ENCODE peak calls at places on chromosomes 16 and 17, in seven cellular contexts. I is tibial artery; M is mammary epithelial cell; G is CD8-positive, alpha-beta memory T cell; X is MM.1S; Z is BJ; O is pancreas. J is an unnamed sample.

GRCh38 chr17:32621612-32622312 is 135.0 kb downstream of the CDK5R1 start:
- DNase-seq in I (no peak), M (peak; percentile 71), G (no peak), X (no peak), Z (no peak), O (no peak), J (no peak)

GRCh38 chr17:69999253-69999652 is 75.8 kb upstream of the KCNJ16 start:
- DNase-seq in I (no peak), M (no peak), G (no peak), X (no peak), Z (no peak), O (no peak), J (peak; percentile 9)

GRCh38 chr17:36088559-36089376 is 1.2 kb downstream of the CCL3 start:
- DNase-seq in I (no peak), M (no peak), G (no peak), X (no peak), Z (no peak), O (no peak), J (no peak)

GRCh38 chr16:4085405-4085970 is 30.8 kb downstream of the ADCY9 start:
- DNase-seq in I (no peak), M (no peak), G (no peak), X (no peak), Z (no peak), O (no peak), J (no peak)

GRCh38 chr16:31484491-31485171 is 1.7 kb downstream of the SLC5A2 start:
- DNase-seq in I (no peak), M (peak; percentile 36), G (no peak), X (no peak), Z (no peak), O (peak; percentile 60), J (peak; percentile 83)

GRCh38 chr17:80779961-80780380 is 211.7 kb upstream of the CHMP6 start:
- DNase-seq in I (peak; percentile 74), M (no peak), G (no peak), X (no peak), Z (peak; percentile 77), O (no peak), J (no peak)

GRCh38 chr16:85259831-85260165 is 147.5 kb upstream of the CIBAR2 start:
- DNase-seq in I (no peak), M (no peak), G (no peak), X (no peak), Z (no peak), O (no peak), J (no peak)

GRCh38 chr17:79041041-79041570 is 17.1 kb downstream of the C1QTNF1 start:
- DNase-seq in I (no peak), M (no peak), G (no peak), X (no peak), Z (no peak), O (no peak), J (no peak)

GRCh38 chr17:80030730-80031410 is 4.8 kb downstream of the TBC1D16 start:
- DNase-seq in I (no peak), M (peak; percentile 30), G (no peak), X (no peak), Z (no peak), O (peak; percentile 92), J (peak; percentile 80)

GRCh38 chr17:32861979-32862378 is 14.9 kb downstream of the MYO1D start:
- DNase-seq in I (no peak), M (no peak), G (no peak), X (no peak), Z (no peak), O (no peak), J (no peak)

GRCh38 chr16:143047-143446 is 4.6 kb upstream of the NPRL3 start:
- DNase-seq in I (no peak), M (no peak), G (no peak), X (no peak), Z (no peak), O (no peak), J (no peak)

GRCh38 chr16:149024-149675 is 3.3 kb upstream of the HBZ start:
- DNase-seq in I (no peak), M (no peak), G (no peak), X (no peak), Z (no peak), O (no peak), J (no peak)

GRCh38 chr16:142405-142804 is 3.9 kb upstream of the NPRL3 start:
- DNase-seq in I (no peak), M (no peak), G (no peak), X (no peak), Z (no peak), O (no peak), J (no peak)

GRCh38 chr16:143456-143855 is 5.0 kb upstream of the NPRL3 start:
- DNase-seq in I (no peak), M (peak; percentile 21), G (no peak), X (no peak), Z (no peak), O (no peak), J (no peak)

DNA sequence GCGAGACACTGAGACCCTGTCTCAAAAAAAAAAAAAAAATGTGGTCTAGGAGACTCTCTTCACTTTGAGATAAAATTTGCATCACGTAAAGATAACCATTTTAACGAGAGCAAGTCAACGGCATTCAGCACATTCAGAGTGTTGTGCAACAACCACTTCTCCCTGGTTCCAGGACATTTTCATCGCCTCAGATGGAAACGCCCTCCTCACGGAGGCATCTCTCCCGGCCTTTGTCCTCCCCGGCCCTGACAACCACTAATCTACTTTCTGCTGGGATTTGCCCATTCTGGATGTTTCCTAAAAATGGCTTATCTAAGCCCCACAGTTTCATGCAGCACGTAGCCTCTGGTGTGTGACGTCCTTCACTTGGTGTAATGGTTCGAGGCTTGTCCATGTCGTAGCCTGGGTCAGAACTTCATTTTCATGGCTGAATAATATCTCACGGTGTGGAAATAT is 6.4 kb upstream of the NPRL3 start:
- DNase-seq in I (no peak), M (no peak), G (no peak), X (no peak), Z (no peak), O (no peak), J (no peak)
- H3K4me3 ChIP-seq in I (no peak overlapping the region), M (no peak overlapping the region), G (no peak overlapping the region), X (no peak overlapping the region), Z (no peak overlapping the region), O (no peak overlapping the region), J (no peak overlapping the region)

GRCh38 chr17:41800601-41801373 is 11.0 kb downstream of the P3H4 start:
- DNase-seq in I (no peak), M (peak; percentile 100), G (no peak), X (peak; percentile 82), Z (no peak), O (peak; percentile 35), J (peak; percentile 93)
- H3K4me3 ChIP-seq in I (no peak overlapping the region), M (no peak overlapping the region), G (no peak overlapping the region), X (peak overlapping the region; percentile 19), Z (no peak overlapping the region), O (no peak overlapping the region), J (no peak overlapping the region)

GRCh38 chr17:82846061-82846691 is 6.4 kb upstream of the ZNF750 start:
- DNase-seq in I (peak; percentile 14), M (no peak), G (no peak), X (no peak), Z (no peak), O (no peak), J (no peak)
- H3K4me3 ChIP-seq in I (peak overlapping the region; percentile 23), M (no peak overlapping the region), G (no peak overlapping the region), X (no peak overlapping the region), Z (no peak overlapping the region), O (no peak overlapping the region), J (no peak overlapping the region)

GRCh38 chr17:48426019-48426418 is 4.0 kb downstream of the SKAP1 start:
- DNase-seq in I (no peak), M (no peak), G (no peak), X (no peak), Z (no peak), O (no peak), J (no peak)
- H3K4me3 ChIP-seq in I (no peak overlapping the region), M (no peak overlapping the region), G (no peak overlapping the region), X (no peak overlapping the region), Z (no peak overlapping the region), O (no peak overlapping the region), J (no peak overlapping the region)

GRCh38 chr16:56860226-56861020 is 4.6 kb upstream of the SLC12A3 start:
- DNase-seq in I (no peak), M (no peak), G (peak; percentile 17), X (peak; percentile 89), Z (no peak), O (no peak), J (no peak)
- H3K4me3 ChIP-seq in I (no peak overlapping the region), M (no peak overlapping the region), G (peak overlapping the region; percentile 27), X (no peak overlapping the region), Z (no peak overlapping the region), O (no peak overlapping the region), J (no peak overlapping the region)

DNA sequence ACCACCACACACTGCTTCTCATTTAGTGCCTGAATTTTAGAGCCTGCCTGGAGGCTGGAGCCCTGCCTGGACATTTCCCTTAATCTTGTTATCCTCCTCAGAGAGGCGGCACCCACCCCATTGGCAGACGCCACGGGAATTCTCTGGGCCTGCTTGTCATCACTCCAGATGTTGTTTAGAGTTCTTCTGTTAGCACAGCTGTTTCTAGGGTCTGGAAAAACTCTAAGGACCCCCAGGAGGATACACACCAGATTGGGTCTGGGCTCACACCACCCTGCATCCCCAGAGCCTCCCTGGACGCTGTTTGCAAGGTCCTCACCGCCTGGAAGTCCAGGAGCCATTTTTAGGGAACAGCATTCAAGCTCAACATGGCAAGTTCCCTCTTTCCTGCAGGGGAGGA is 565 bp upstream of the XAF1 start:
- DNase-seq in I (peak; percentile 44), M (no peak), G (no peak), X (no peak), Z (peak; percentile 21), O (no peak), J (no peak)
- H3K4me3 ChIP-seq in I (peak overlapping the region; percentile 51), M (no peak overlapping the region), G (peak overlapping the region; percentile 90), X (peak overlapping the region; percentile 60), Z (peak overlapping the region; percentile 50), O (peak overlapping the region; percentile 18), J (no peak overlapping the region)

GRCh38 chr16:73065617-73066313 is 17.8 kb upstream of the ZFHX3 start:
- DNase-seq in I (peak; percentile 62), M (no peak), G (no peak), X (no peak), Z (no peak), O (no peak), J (peak; percentile 51)
- H3K4me3 ChIP-seq in I (peak overlapping the region; percentile 84), M (no peak overlapping the region), G (no peak overlapping the region), X (no peak overlapping the region), Z (no peak overlapping the region), O (no peak overlapping the region), J (no peak overlapping the region)

GRCh38 chr17:77098884-77099545 is 41.8 kb upstream of the SEC14L1 start:
- DNase-seq in I (peak; percentile 74), M (peak; percentile 38), G (no peak), X (no peak), Z (peak; percentile 59), O (peak; percentile 56), J (no peak)

GRCh38 chr17:77097772-77098171 is 43.0 kb upstream of the SEC14L1 start:
- DNase-seq in I (no peak), M (no peak), G (no peak), X (no peak), Z (no peak), O (no peak), J (no peak)

GRCh38 chr17:77095461-77095860 is 45.3 kb upstream of the SEC14L1 start:
- DNase-seq in I (no peak), M (no peak), G (no peak), X (peak; percentile 81), Z (no peak), O (no peak), J (no peak)

GRCh38 chr17:77100009-77100408 is 40.8 kb upstream of the SEC14L1 start:
- DNase-seq in I (peak; percentile 75), M (no peak), G (no peak), X (no peak), Z (no peak), O (no peak), J (peak; percentile 48)

GRCh38 chr17:77096570-77097214 is 44.1 kb upstream of the SEC14L1 start:
- DNase-seq in I (peak; percentile 55), M (peak; percentile 26), G (no peak), X (peak; percentile 59), Z (peak; percentile 27), O (no peak), J (no peak)
- H3K4me3 ChIP-seq in I (no peak overlapping the region), M (no peak overlapping the region), G (no peak overlapping the region), X (no peak overlapping the region), Z (no peak overlapping the region), O (no peak overlapping the region), J (no peak overlapping the region)

J was measured in mucosa of descending colon.